ENCODE peak calls at places on chromosome 4, in six cellular contexts. Y, H, F, E, N and J are unnamed samples.

GRCh38 chr4:54941994-54942552 is 183.3 kb downstream of the KDR start:
- ATAC-seq in Y (no peak), H (no peak), F (no peak), E (no peak), N (no peak), J (no peak)

GRCh38 chr4:173159791-173160190 is 8.8 kb upstream of the GALNT7 start:
- ATAC-seq in Y (no peak), H (no peak), F (no peak), E (no peak), N (no peak), J (no peak)

GRCh38 chr4:76703676-76704075 is 194.3 kb downstream of the SOWAHB start:
- ATAC-seq in Y (peak), H (no peak), F (no peak), E (no peak), N (no peak), J (no peak)

GRCh38 chr4:81106150-81106549 is 75.6 kb downstream of the BMP3 start:
- ATAC-seq in Y (no peak), H (no peak), F (no peak), E (no peak), N (no peak), J (no peak)

GRCh38 chr4:4417886-4418285 is 31.0 kb downstream of the NSG1 start:
- ATAC-seq in Y (no peak), H (no peak), F (no peak), E (no peak), N (no peak), J (no peak)

GRCh38 chr4:123588631-123589223 is 192.1 kb downstream of the SPRY1 start:
- ATAC-seq in Y (peak), H (peak), F (peak), E (peak), N (peak), J (peak)

GRCh38 chr4:23882976-23883531 is 6.8 kb downstream of the PPARGC1A start:
- ATAC-seq in Y (no peak), H (no peak), F (no peak), E (peak), N (no peak), J (no peak)

GRCh38 chr4:142696334-142697122 is 149.6 kb downstream of the INPP4B start:
- ATAC-seq in Y (no peak), H (no peak), F (no peak), E (no peak), N (peak), J (no peak)

GRCh38 chr4:1408418-1408817 is 2.2 kb upstream of the NKX1-1 start:
- ATAC-seq in Y (no peak), H (peak), F (no peak), E (no peak), N (no peak), J (no peak)

GRCh38 chr4:139227729-139228404 is 50.8 kb upstream of the ELF2 start:
- ATAC-seq in Y (peak), H (peak), F (peak), E (no peak), N (peak), J (no peak)

GRCh38 chr4:4590496-4590895 is 48.6 kb upstream of the STX18 start:
- ATAC-seq in Y (no peak), H (no peak), F (no peak), E (no peak), N (no peak), J (no peak)

GRCh38 chr4:140789752-140790151 is 33.6 kb upstream of the TBC1D9 start:
- ATAC-seq in Y (no peak), H (no peak), F (no peak), E (no peak), N (peak), J (peak)

GRCh38 chr4:24730256-24731001 is 64.9 kb upstream of the SOD3 start:
- ATAC-seq in Y (no peak), H (no peak), F (no peak), E (peak), N (no peak), J (peak)

GRCh38 chr4:183392377-183392776 is 52.1 kb upstream of the CDKN2AIP start:
- ATAC-seq in Y (no peak), H (peak), F (peak), E (no peak), N (peak), J (no peak)

GRCh38 chr4:82421796-82422560 is 8.3 kb downstream of the HNRNPDL start:
- ATAC-seq in Y (peak), H (peak), F (peak), E (no peak), N (peak), J (no peak)

GRCh38 chr4:142408003-142408441 is 438.1 kb downstream of the INPP4B start:
- ATAC-seq in Y (peak), H (no peak), F (no peak), E (no peak), N (no peak), J (no peak)

GRCh38 chr4:83234902-83235644 is 49.5 kb downstream of the COQ2 start:
- ATAC-seq in Y (no peak), H (no peak), F (no peak), E (no peak), N (peak), J (no peak)

GRCh38 chr4:121273191-121273590 is 107.6 kb downstream of the QRFPR start:
- ATAC-seq in Y (no peak), H (no peak), F (no peak), E (no peak), N (no peak), J (no peak)
- H3K4me3 ChIP-seq in Y (no peak), H (no peak), F (no peak), E (no peak), N (no peak), J (no peak)

GRCh38 chr4:184408021-184408710 is 66.2 kb downstream of the IRF2 start:
- ATAC-seq in Y (no peak), H (no peak), F (no peak), E (no peak), N (no peak), J (no peak)

GRCh38 chr4:184406915-184407314 is 67.4 kb downstream of the IRF2 start:
- ATAC-seq in Y (no peak), H (no peak), F (no peak), E (no peak), N (no peak), J (peak)

GRCh38 chr4:184409911-184410692 is 64.2 kb downstream of the IRF2 start:
- ATAC-seq in Y (no peak), H (no peak), F (no peak), E (no peak), N (peak), J (no peak)

GRCh38 chr4:184409502-184409901 is 64.8 kb downstream of the IRF2 start:
- ATAC-seq in Y (no peak), H (no peak), F (no peak), E (no peak), N (no peak), J (no peak)

DNA sequence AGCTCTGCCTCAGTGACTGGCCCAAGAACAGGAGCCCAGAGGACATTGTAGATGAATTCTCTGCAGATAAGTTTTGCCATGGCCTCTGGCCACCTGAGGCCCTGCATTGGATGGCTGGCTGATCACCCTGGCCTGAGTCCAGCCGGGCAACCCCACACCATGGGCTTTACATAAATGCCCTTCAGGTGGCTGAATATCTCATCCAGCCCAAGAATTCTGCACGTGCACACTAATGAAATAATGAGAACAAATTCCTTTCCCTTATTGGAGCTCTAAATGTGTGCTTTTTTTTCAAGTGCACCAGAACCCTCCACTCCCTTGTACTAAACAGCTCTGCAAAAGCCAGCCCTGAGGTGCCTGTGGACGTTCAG is 65.7 kb downstream of the IRF2 start:
- ATAC-seq in Y (no peak), H (no peak), F (no peak), E (no peak), N (no peak), J (no peak)
- TF ChIP-seq EP300 in Y (no peak), H (no peak), F (no peak), E (no peak), N (no peak), J (no peak)

GRCh38 chr4:147741190-147741788 is 9.4 kb downstream of the ARHGAP10 start:
- ATAC-seq in Y (no peak), H (no peak), F (no peak), E (no peak), N (peak), J (no peak)
- H3K27ac ChIP-seq in Y (no peak), H (no peak), F (no peak), E (no peak), N (no peak), J (no peak)

GRCh38 chr4:114373508-114373907 is 225.1 kb upstream of the UGT8 start:
- ATAC-seq in Y (no peak), H (no peak), F (no peak), E (no peak), N (no peak), J (no peak)
- H3K4me3 ChIP-seq in Y (no peak), H (no peak), F (no peak), E (no peak), N (no peak), J (no peak)

DNA sequence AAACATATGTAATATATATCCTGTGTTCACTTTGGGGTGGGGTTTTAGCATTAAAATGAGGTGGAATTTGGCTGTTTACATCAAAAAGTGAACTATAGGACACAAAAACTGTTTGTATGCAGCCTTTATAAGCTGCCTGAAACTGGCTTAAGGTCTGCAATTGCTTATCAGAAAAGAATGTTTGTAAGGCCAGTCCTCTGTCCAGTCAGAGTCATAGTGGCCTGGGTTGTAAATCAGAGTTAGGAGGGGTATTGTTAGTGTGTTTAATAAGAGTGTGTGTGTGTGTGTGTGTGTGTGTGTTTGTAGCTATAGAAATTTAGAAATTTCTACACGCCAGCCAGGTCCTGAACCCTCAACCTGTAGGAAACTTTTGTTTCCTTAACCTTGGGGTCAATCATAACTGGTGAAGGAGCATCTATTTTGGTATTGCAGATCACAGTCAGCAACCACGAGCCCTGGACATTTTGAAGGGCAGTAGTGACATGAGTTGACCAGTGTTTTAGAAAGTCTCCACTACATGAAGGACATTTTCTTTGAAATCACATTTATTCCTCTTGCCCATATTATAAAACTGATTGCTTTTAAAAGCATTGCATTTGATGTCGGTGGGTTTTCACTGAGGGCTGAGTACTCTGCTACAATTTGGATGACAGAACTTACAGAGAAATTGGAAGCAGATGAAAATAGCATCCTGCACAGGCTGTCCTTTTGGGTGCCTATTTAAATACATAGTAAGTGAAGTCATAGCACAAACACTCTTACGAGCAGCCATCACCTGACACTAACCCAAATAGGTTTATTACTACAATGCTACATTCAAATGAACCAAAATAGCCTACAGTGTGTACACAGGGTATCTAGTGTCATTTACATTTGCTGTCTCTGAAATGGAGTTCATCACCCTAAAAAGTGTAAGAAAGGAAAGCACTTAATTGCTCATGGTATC is 11.2 kb upstream of the TMEM154 start:
- ATAC-seq in Y (no peak), H (no peak), F (no peak), E (no peak), N (no peak), J (no peak)
- TF ChIP-seq EP300 in Y (no peak), H (no peak), F (no peak), E (no peak), N (no peak), J (no peak)

GRCh38 chr4:185796176-185796575 is 15.8 kb downstream of the SORBS2 start:
- ATAC-seq in Y (no peak), H (no peak), F (no peak), E (no peak), N (no peak), J (no peak)
- H3K27ac ChIP-seq in Y (no peak), H (no peak), F (no peak), E (no peak), N (no peak), J (no peak)